ENCODE peak calls at places on chromosomes 13 and 19, in six cellular contexts. M is mesenchymal stem cell, G is IMR-90, O is H1, P is H9, C is neuronal stem cell. I is an unnamed sample.

GRCh38 chr13:35164324-35164932 is 222.4 kb downstream of the NBEA start:
- DNase-seq in O (no peak), G (peak), C (peak), M (peak), P (no peak), I (peak)

GRCh38 chr13:109151255-109151654 is 521.8 kb downstream of the MYO16 start:
- DNase-seq in P (no peak), O (no peak), G (no peak), M (peak), C (no peak), I (no peak)

GRCh38 chr19:49631610-49632192 is 8.2 kb downstream of the RRAS start:
- DNase-seq in C (no peak), O (no peak), G (no peak), M (no peak), P (no peak), I (no peak)

GRCh38 chr13:111338841-111339240 is 18.4 kb downstream of the TEX29 start:
- DNase-seq in C (no peak), P (peak), G (no peak), M (no peak), O (no peak), I (no peak)

GRCh38 chr19:12567951-12568350 is 16.7 kb upstream of the ZNF564 start:
- DNase-seq in O (no peak), G (peak), M (no peak), C (no peak), P (no peak), I (no peak)

GRCh38 chr19:46764817-46765291 is 18.6 kb upstream of the STRN4 start:
- DNase-seq in G (no peak), O (no peak), M (no peak), P (no peak), C (no peak), I (no peak)

GRCh38 chr13:24038405-24038804 is 122.1 kb upstream of the SPATA13 start:
- DNase-seq in P (no peak), C (no peak), O (no peak), M (peak), G (peak), I (peak)

GRCh38 chr13:28325022-28325421 is 169.9 kb downstream of the FLT1 start:
- DNase-seq in C (no peak), P (no peak), M (no peak), G (no peak), O (no peak), I (no peak)

GRCh38 chr19:16851031-16851712 is 22.0 kb downstream of the SIN3B start:
- DNase-seq in O (no peak), M (peak), C (no peak), G (peak), P (no peak), I (peak)

DNA sequence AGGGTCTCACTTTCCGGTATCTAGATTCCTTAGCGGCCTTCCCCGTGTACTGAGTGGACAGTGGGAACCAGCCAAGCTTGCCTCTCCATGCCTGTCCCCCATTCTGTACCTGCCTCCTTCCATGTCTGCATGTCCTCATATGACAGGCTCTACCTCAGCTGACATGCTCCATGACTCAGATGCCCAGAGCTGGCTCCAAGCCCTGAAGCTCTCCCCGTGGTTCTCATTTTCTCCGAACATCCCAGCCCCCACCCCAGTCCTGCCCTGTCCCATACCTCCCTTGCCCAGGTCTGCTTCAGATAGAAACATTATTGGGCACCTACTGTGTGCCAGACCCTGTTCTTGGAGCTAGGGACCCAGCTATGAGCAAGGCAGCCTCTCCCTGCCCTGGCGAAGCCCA is 17.1 kb upstream of the SHFL start:
- DNase-seq in G (peak), M (no peak), O (no peak), P (no peak), C (no peak), I (no peak)
- H3K9ac ChIP-seq in G (no peak), M (no peak), O (no peak), P (no peak), C (no peak), I (no peak)

GRCh38 chr19:14135985-14136508 is 342 bp downstream of the ASF1B start:
- DNase-seq in G (no peak), P (no peak), C (no peak), O (no peak), M (no peak), I (no peak)
- H2AK5ac ChIP-seq in G (peak), P (no peak), C (peak), O (no peak), M (no peak), I (no peak)

GRCh38 chr19:40415799-40416198 is 2.6 kb upstream of the PRX start:
- DNase-seq in P (no peak), M (no peak), O (no peak), G (no peak), C (no peak), I (no peak)
- H2BK15ac ChIP-seq in P (no peak), M (peak), O (peak), G (no peak), C (no peak), I (no peak)

GRCh38 chr19:23056516-23056915 is 53.5 kb upstream of the ZNF728 start:
- DNase-seq in P (no peak), C (no peak), G (no peak), O (no peak), M (no peak), I (no peak)

GRCh38 chr19:23055946-23056345 is 53.0 kb upstream of the ZNF728 start:
- DNase-seq in O (no peak), G (no peak), P (no peak), M (no peak), C (no peak), I (no peak)

GRCh38 chr19:23054456-23054855 is 51.5 kb upstream of the ZNF728 start:
- DNase-seq in C (no peak), G (no peak), M (no peak), P (no peak), O (no peak), I (no peak)

GRCh38 chr19:23052349-23052748 is 49.4 kb upstream of the ZNF728 start:
- DNase-seq in O (no peak), P (no peak), G (no peak), M (no peak), C (no peak), I (no peak)

DNA sequence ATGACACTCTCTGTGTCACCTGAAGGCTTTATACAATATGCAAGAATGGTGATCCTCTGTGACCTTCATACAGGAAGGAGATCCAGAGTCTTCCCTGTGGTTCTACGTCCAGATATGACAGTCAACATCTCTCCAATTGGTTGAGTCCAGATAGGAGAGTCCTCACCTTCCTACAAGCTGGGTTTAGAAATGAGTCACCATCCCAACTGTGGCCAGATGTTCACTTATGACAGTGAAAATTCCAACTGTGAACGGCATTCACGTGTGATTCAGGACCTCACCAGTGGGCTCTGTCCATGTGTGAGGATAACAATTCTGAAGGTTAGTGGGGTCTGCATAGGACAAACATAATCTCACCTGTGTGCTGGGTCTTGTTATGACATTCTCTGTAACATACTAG is 52.5 kb upstream of the ZNF728 start:
- DNase-seq in P (no peak), C (no peak), O (no peak), G (no peak), M (no peak), I (no peak)
- H3K9ac ChIP-seq in P (no peak), C (no peak), O (no peak), G (no peak), M (no peak), I (no peak)

DNA sequence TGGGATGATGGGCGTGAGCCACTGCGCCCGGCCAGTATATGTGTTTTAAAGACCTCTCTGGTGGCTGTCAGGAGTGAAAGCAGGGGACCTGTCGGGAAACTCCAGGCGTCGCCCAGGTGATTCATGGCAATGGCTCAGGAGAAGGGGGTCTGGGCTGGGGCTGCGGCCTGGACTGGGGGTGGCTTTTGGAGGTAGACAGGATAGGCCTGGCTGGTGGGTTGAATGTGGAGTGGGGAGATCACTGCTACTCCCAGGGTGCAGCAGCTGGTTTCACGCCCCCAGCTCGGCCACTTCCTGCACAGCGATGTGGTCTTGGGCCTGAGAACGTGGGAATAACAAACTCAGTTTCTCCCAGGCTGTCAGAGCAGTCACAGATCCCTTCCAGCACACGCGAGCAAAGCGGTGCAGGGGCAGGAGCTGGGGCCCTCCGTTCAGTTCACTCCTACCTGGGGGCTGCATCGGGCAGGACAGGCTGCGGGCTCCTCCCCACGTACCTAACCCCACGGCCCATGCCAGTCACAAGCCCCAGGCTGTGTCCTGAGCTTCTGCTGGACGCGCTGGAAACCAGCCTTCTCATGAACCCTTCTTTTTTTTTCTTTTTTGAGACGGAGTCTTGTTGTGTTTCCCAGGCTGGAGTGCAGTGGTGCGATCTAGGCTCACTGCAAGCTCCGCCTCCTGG is 18.9 kb downstream of the KDM4B start:
- DNase-seq in O (no peak), M (peak), C (no peak), P (no peak), G (peak), I (no peak)
- H2AK5ac ChIP-seq in O (no peak), M (peak), C (peak), P (no peak), G (peak), I (no peak)

DNA sequence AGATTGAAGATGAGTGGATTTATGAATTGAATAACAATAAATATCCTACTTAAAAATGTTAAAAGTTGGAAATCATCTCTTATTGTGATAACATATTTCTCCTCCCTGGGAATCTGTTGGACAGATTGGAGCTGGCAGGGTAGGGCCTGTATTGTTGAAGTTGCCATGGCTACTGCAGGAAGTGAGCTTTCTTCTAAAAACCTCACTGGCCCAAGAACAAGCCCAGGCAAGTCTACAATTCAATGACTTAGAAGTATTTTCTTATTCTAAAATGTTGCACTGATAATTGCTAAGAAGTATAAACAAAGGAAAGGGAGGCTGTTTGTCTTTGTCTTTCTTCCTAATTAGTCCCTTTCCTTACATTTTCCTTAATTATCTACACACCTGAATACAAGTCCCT is 112.1 kb downstream of the DLEU7 start:
- DNase-seq in P (no peak), M (peak), C (no peak), O (no peak), G (peak), I (no peak)
- H2BK15ac ChIP-seq in P (no peak), M (no peak), C (no peak), O (no peak), G (no peak), I (no peak)

I was measured in mesendoderm.